ENCODE peak calls at places on chromosomes 4 and X, in nine cellular contexts. D, C, O, V, X, H, I, Z and A are unnamed samples.

GRCh38 chrX:124725467-124725866 is 379.1 kb downstream of the SH2D1A start:
- DNase-seq in D (no peak), Z (no peak), V (no peak), C (no peak), H (no peak), I (no peak), O (no peak), X (no peak), A (no peak)

GRCh38 chrX:23374291-23374690 is 39.6 kb downstream of the PTCHD1 start:
- DNase-seq in H (no peak), X (no peak), C (no peak), Z (no peak), I (no peak), D (no peak), V (no peak), O (no peak), A (no peak)

GRCh38 chrX:154049209-154050112 is 29.8 kb upstream of the IRAK1 start:
- DNase-seq in V (no peak), C (no peak), H (no peak), I (no peak), X (no peak), Z (no peak), O (no peak), D (no peak), A (no peak)

GRCh38 chr4:22407361-22407760 is 108.5 kb downstream of the ADGRA3 start:
- DNase-seq in X (no peak), Z (no peak), D (no peak), I (no peak), C (no peak), V (no peak), H (no peak), O (no peak), A (no peak)

GRCh38 chrX:44569122-44569521 is 26.5 kb upstream of the FUNDC1 start:
- DNase-seq in X (no peak), I (no peak), D (no peak), C (no peak), H (no peak), V (no peak), Z (no peak), O (no peak), A (no peak)

GRCh38 chr4:185640809-185641675 is 105.7 kb upstream of the PDLIM3 start:
- DNase-seq in O (no peak), C (no peak), D (no peak), V (peak), Z (no peak), X (peak), I (no peak), H (no peak), A (no peak)

GRCh38 chrX:9906919-9907318 is 60.2 kb upstream of the CLDN34 start:
- DNase-seq in O (no peak), D (no peak), I (no peak), Z (no peak), X (no peak), C (no peak), H (no peak), V (no peak), A (no peak)

GRCh38 chrX:58025979-58026378 is 115.7 kb upstream of the ZXDA start:
- DNase-seq in X (peak), D (peak), O (no peak), H (no peak), I (no peak), C (no peak), Z (no peak), V (no peak), A (peak)

GRCh38 chr4:4559596-4559995 is 17.7 kb upstream of the STX18 start:
- DNase-seq in V (no peak), I (no peak), C (no peak), X (no peak), H (no peak), O (no peak), Z (no peak), D (no peak), A (no peak)

GRCh38 chr4:95761871-95762270 is 78.0 kb upstream of the PDHA2 start:
- DNase-seq in V (peak), I (no peak), O (no peak), Z (no peak), H (no peak), X (no peak), D (no peak), C (no peak), A (no peak)

GRCh38 chr4:66577922-66578321 is 907.6 kb upstream of the EPHA5 start:
- DNase-seq in Z (no peak), H (no peak), X (no peak), V (no peak), I (no peak), C (no peak), O (no peak), D (no peak), A (no peak)

GRCh38 chrX:57900961-57901360 is 9.3 kb downstream of the ZXDA start:
- DNase-seq in V (no peak), C (no peak), Z (no peak), H (no peak), X (no peak), O (no peak), I (no peak), D (no peak), A (no peak)

GRCh38 chr4:164531336-164531735 is 222.6 kb upstream of the SMIM31 start:
- DNase-seq in O (no peak), D (no peak), C (no peak), I (no peak), V (no peak), X (no peak), Z (no peak), H (no peak), A (no peak)

GRCh38 chr4:89788243-89789072 is 48.5 kb downstream of the SNCA start:
- DNase-seq in O (no peak), C (peak), I (peak), Z (no peak), H (no peak), V (no peak), D (no peak), X (no peak), A (peak)

GRCh38 chr4:53986062-53986461 is 78.3 kb downstream of the CHIC2 start:
- DNase-seq in D (no peak), Z (no peak), V (no peak), X (no peak), I (no peak), H (no peak), O (no peak), C (no peak), A (no peak)

GRCh38 chrX:103234869-103235268 is 20.0 kb downstream of the BEX4 start:
- DNase-seq in X (no peak), D (no peak), Z (no peak), H (no peak), O (no peak), V (no peak), C (no peak), I (no peak), A (no peak)
- H3K27ac ChIP-seq in X (no peak), D (no peak), Z (no peak), H (no peak), O (no peak), V (no peak), C (no peak), I (no peak), A (no peak)

GRCh38 chr4:123397276-123398150 is 918 bp downstream of the SPRY1 start:
- DNase-seq in D (peak), X (peak), C (peak), O (no peak), Z (peak), H (peak), I (peak), V (no peak), A (peak)

GRCh38 chr4:123396294-123397275 is at the start of gene SPRY1:
- DNase-seq in C (peak), H (peak), Z (peak), X (peak), V (no peak), O (peak), D (peak), I (peak), A (peak)

GRCh38 chr4:123399638-123400358 is 3.2 kb downstream of the SPRY1 start:
- DNase-seq in D (no peak), Z (no peak), O (no peak), C (no peak), H (no peak), V (no peak), X (no peak), I (no peak), A (no peak)

GRCh38 chr4:123398151-123398802 is 1.7 kb downstream of the SPRY1 start:
- DNase-seq in H (peak), D (peak), O (no peak), C (peak), X (peak), Z (peak), I (peak), V (no peak), A (peak)

DNA sequence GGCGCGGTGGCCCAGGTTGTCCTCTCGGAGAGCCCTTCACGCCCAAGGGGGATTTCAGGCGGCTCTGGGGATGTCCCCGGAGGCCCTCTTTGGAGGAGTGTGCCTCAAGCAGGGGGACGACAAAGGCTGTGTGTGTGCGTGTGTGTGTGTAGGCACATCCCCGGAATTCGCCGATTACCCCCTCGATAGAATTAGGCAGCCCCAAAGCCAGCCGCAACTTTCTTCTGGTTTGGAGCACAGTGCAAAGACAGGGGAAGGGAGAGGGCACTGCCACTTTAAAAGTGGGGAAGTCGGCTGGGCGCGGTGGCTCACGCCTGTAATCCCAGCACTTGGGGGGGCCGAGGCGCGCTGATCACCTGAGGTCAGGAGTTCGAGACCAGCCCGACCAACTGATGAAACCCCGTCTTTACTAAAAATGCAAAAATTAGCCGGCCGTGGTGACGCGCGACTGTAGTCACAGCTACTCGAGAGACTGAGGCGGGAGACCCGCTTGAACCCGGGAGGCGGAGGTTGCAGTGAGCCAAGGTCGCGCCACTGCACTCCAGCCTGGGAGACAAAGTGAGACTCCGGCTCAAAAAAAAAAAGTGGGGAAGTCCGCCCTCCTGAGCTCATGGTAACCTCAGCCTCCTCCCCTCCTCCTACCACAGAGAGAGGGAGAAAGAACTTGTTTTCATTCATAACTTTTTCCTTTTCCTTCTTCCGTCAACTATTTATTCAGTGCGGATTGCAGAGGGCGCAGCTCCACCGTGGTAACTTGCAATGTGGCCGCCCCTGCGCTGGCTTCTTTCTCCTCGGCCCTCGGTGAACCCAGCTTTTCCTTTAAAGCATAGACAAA is 2.4 kb downstream of the SPRY1 start:
- DNase-seq in C (peak), X (peak), D (peak), Z (peak), O (no peak), I (peak), H (peak), V (no peak), A (peak)
- TF ChIP-seq CTCF in C (no peak), X (peak), D (no peak), Z (no peak), O (no peak), I (no peak), H (no peak), V (peak), A (no peak)

GRCh38 chr4:6932475-6932874 is 22.8 kb downstream of the TBC1D14 start:
- DNase-seq in D (no peak), Z (no peak), O (no peak), C (no peak), I (no peak), V (no peak), X (no peak), H (no peak), A (no peak)

GRCh38 chr4:6928067-6928466 is 18.4 kb downstream of the TBC1D14 start:
- DNase-seq in Z (no peak), X (no peak), O (no peak), C (no peak), H (no peak), I (no peak), D (no peak), V (no peak), A (no peak)

GRCh38 chr4:6929735-6930464 is 20.3 kb downstream of the TBC1D14 start:
- DNase-seq in I (no peak), D (no peak), X (no peak), C (no peak), Z (no peak), H (no peak), O (no peak), V (no peak), A (no peak)

GRCh38 chr4:6926681-6927478 is 17.3 kb downstream of the TBC1D14 start:
- DNase-seq in V (no peak), I (peak), D (peak), O (no peak), H (no peak), C (no peak), Z (peak), X (no peak), A (peak)

GRCh38 chr4:6929339-6929734 is 19.7 kb downstream of the TBC1D14 start:
- DNase-seq in D (no peak), H (no peak), Z (no peak), V (no peak), I (no peak), O (no peak), X (no peak), C (no peak), A (no peak)
- H3K27ac ChIP-seq in D (no peak), H (no peak), Z (no peak), V (no peak), I (peak), O (no peak), X (no peak), C (no peak), A (peak)

GRCh38 chr4:18695733-18696527 is 674.4 kb upstream of the LCORL start:
- DNase-seq in C (no peak), X (no peak), H (no peak), I (no peak), D (no peak), O (no peak), V (no peak), Z (no peak), A (no peak)
- TF ChIP-seq CTCF in C (no peak), X (no peak), H (no peak), I (no peak), D (no peak), O (no peak), V (peak), Z (no peak), A (no peak)

DNA sequence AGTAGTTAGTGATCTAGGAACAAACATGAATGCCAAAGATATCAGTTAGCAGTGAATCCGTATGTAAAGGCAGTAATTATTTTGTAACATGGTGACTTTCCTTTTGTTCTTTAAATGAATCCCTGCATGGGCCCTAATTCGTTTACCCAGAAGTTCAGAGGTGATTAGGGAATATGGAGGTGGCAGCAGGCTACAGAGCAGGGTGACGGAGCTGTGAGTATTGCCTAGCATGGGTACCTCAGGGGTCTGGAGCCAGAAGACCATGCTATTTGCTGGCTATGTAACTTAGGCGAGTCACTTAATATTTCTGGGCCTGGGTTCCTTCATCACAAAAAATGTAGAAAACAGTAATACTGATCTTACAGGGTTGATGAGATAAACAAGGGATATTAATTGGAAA is 184.9 kb downstream of the ENOX2 start:
- DNase-seq in X (no peak), D (no peak), I (no peak), O (no peak), Z (no peak), H (no peak), V (no peak), C (no peak), A (no peak)
- H3K27ac ChIP-seq in X (no peak), D (no peak), I (no peak), O (no peak), Z (no peak), H (no peak), V (no peak), C (no peak), A (no peak)

GRCh38 chr4:41216294-41217019 is 2.1 kb upstream of the APBB2 start:
- DNase-seq in X (peak), C (peak), I (peak), O (no peak), H (peak), Z (peak), V (no peak), D (no peak), A (peak)
- TF ChIP-seq CTCF in X (peak), C (peak), I (peak), O (peak), H (peak), Z (peak), V (peak), D (no peak), A (peak)

GRCh38 chr4:78660559-78660958 is 109.0 kb downstream of the ANXA3 start:
- DNase-seq in C (no peak), I (no peak), X (no peak), V (no peak), Z (no peak), O (no peak), H (no peak), D (no peak), A (no peak)
- H3K27ac ChIP-seq in C (no peak), I (no peak), X (no peak), V (no peak), Z (no peak), O (no peak), H (no peak), D (no peak), A (no peak)

GRCh38 chr4:154416183-154416543 is 75.4 kb downstream of the DCHS2 start:
- DNase-seq in H (no peak), Z (no peak), D (no peak), V (no peak), O (no peak), X (peak), I (peak), C (peak), A (no peak)
- TF ChIP-seq CTCF in H (no peak), Z (no peak), D (no peak), V (no peak), O (no peak), X (peak), I (no peak), C (no peak), A (no peak)

GRCh38 chr4:48804584-48805301 is 24.7 kb upstream of the FRYL start:
- DNase-seq in O (no peak), Z (no peak), D (no peak), I (no peak), X (no peak), H (no peak), V (no peak), C (no peak), A (no peak)

GRCh38 chr4:48801739-48802138 is 21.7 kb upstream of the FRYL start:
- DNase-seq in C (no peak), O (no peak), Z (no peak), D (no peak), V (no peak), X (no peak), I (no peak), H (no peak), A (no peak)

GRCh38 chr4:48799157-48799556 is 19.1 kb upstream of the FRYL start:
- DNase-seq in H (no peak), C (no peak), Z (no peak), I (no peak), O (no peak), D (no peak), V (no peak), X (no peak), A (no peak)

GRCh38 chr4:48798117-48798516 is 18.0 kb upstream of the FRYL start:
- DNase-seq in H (no peak), D (no peak), C (no peak), Z (no peak), V (no peak), X (no peak), I (no peak), O (no peak), A (no peak)

DNA sequence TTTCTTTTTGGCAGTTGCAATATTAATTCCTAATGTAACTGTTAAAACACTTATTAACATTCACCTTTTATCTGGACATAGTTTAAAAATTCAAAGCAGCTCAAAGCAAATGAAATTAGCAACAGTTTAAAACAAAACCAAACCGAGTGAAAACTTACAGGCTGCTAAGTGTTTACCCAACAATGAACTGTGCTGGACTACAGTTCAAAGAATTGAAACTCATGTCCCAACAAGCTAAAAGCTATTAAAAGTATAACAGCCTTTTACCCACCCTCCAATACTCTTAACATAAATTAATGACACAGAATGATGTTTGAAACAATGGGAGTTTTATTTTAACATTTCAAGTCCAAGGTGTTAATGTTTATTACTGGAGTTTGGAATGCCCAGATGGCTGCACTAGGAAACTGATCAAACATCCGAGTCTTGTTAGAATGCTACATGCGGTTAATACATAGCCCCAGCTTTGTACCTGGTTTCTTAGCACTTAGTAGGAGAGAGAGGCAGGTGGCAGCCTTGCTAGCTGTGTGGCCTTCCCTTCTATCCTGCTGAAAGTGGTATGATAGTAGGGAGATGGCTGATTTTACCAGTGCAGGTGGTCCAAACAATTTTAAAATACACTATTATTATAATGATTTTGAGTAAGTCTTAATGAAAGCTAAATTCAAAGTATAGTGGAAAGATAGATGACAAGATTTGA is 21.1 kb upstream of the FRYL start:
- DNase-seq in D (no peak), V (no peak), C (no peak), O (no peak), Z (no peak), H (no peak), X (no peak), I (no peak), A (no peak)
- H3K27ac ChIP-seq in D (no peak), V (no peak), C (no peak), O (peak), Z (no peak), H (peak), X (no peak), I (peak), A (no peak)